ENCODE peak calls at places on chromosomes 6 and 20, in four cellular contexts. H is foreskin fibroblast, K is fibroblast of mammary gland, W is endothelial cell. C is an unnamed sample.

GRCh38 chr20:62305149-62305764 is 2.5 kb downstream of the ADRM1 start:
- DNase-seq in W (no peak), H (no peak), K (no peak), C (no peak)

GRCh38 chr6:7085911-7086310 is 21.9 kb upstream of the RREB1 start:
- DNase-seq in K (peak; percentile 22), H (peak; percentile 47), W (no peak), C (no peak)

GRCh38 chr6:109373762-109374161 is 8.5 kb downstream of the CD164 start:
- DNase-seq in H (no peak), K (peak; percentile 63), W (no peak), C (no peak)

GRCh38 chr6:150898390-150899170 is 33.1 kb downstream of the MTHFD1L start:
- DNase-seq in W (no peak), H (peak; percentile 47), K (peak; percentile 73), C (no peak)

GRCh38 chr6:156348376-156348775 is 428.8 kb upstream of the ARID1B start:
- DNase-seq in W (no peak), K (no peak), H (no peak), C (no peak)

GRCh38 chr6:126351960-126352359 is 12.0 kb downstream of the CENPW start:
- DNase-seq in H (no peak), K (no peak), W (no peak), C (no peak)

GRCh38 chr6:170093276-170093657 is 197.6 kb downstream of the DLL1 start:
- DNase-seq in H (no peak), K (no peak), W (no peak), C (no peak)

GRCh38 chr6:151068761-151069312 is 170.9 kb upstream of the AKAP12 start:
- DNase-seq in H (peak; percentile 70), W (no peak), K (peak; percentile 86), C (no peak)

GRCh38 chr20:60136640-60137411 is 178.6 kb downstream of the CDH26 start:
- DNase-seq in W (no peak), K (no peak), H (no peak), C (no peak)

GRCh38 chr6:20840675-20841074 is 306.4 kb downstream of the CDKAL1 start:
- DNase-seq in W (no peak), K (peak; percentile 69), H (peak; percentile 49), C (no peak)

GRCh38 chr6:104623052-104623690 is 236.5 kb downstream of the HACE1 start:
- DNase-seq in H (no peak), W (peak; percentile 40), K (no peak), C (no peak)

GRCh38 chr6:108883172-108883571 is 35.0 kb downstream of the ARMC2 start:
- DNase-seq in W (no peak), K (no peak), H (no peak), C (no peak)

GRCh38 chr6:14676084-14676483 is 558.5 kb downstream of the CD83 start:
- DNase-seq in K (peak; percentile 89), W (no peak), H (peak; percentile 72), C (no peak)

GRCh38 chr6:126446187-126446696 is 106.3 kb downstream of the CENPW start:
- DNase-seq in H (no peak), W (no peak), K (no peak), C (no peak)

GRCh38 chr20:57696401-57696961 is 13.3 kb downstream of the PMEPA1 start:
- DNase-seq in K (no peak), H (no peak), W (no peak), C (no peak)

GRCh38 chr6:125588268-125588667 is 161.2 kb upstream of the HEY2 start:
- DNase-seq in W (no peak), K (no peak), H (no peak), C (no peak)

GRCh38 chr6:5674723-5675122 is 332.0 kb downstream of the NRN1 start:
- DNase-seq in W (no peak), K (no peak), H (no peak), C (no peak)

GRCh38 chr20:4919047-4919704 is 82.1 kb downstream of the SLC23A2 start:
- DNase-seq in H (no peak), K (no peak), W (no peak), C (no peak)

GRCh38 chr20:38304845-38305447 is 990 bp downstream of the BPI start:
- DNase-seq in K (peak; percentile 44), W (peak; percentile 56), H (peak; percentile 68), C (no peak)

GRCh38 chr20:40633123-40633850 is 55.7 kb downstream of the MAFB start:
- DNase-seq in K (no peak), H (no peak), W (no peak), C (no peak)

GRCh38 chr6:39980839-39981580 is 46.7 kb upstream of the MOCS1 start:
- DNase-seq in K (peak; percentile 62), H (peak; percentile 60), W (peak; percentile 56), C (no peak)

GRCh38 chr6:29603456-29603855 is 18.5 kb downstream of the OR2H2 start:
- DNase-seq in H (no peak), W (no peak), K (no peak), C (no peak)

GRCh38 chr6:33443025-33443424 is 11.4 kb upstream of the ZBTB9 start:
- DNase-seq in K (no peak), H (no peak), W (no peak), C (no peak)

GRCh38 chr6:7264041-7264440 is 49.0 kb downstream of the SSR1 start:
- DNase-seq in K (no peak), W (no peak), H (no peak), C (no peak)

GRCh38 chr6:162817196-162817595 is 89.4 kb downstream of the PACRG start:
- DNase-seq in W (no peak), K (no peak), H (peak; percentile 66), C (no peak)

GRCh38 chr20:16158976-16159286 is 414.3 kb downstream of the KIF16B start:
- DNase-seq in K (no peak), W (no peak), H (no peak), C (no peak)

GRCh38 chr20:3431109-3431508 is 23.6 kb upstream of the DNAAF9 start:
- DNase-seq in H (peak; percentile 23), W (no peak), K (no peak), C (no peak)

GRCh38 chr6:21678990-21679389 is 85.4 kb downstream of the SOX4 start:
- DNase-seq in W (no peak), H (peak; percentile 5), K (peak; percentile 14), C (no peak)

GRCh38 chr6:30283761-30284160 is 43.0 kb upstream of the TRIM39 start:
- DNase-seq in K (no peak), H (no peak), W (no peak), C (no peak)

GRCh38 chr6:30411515-30412207 is 66.7 kb downstream of the RPP21 start:
- DNase-seq in W (peak; percentile 61), K (peak; percentile 51), H (peak; percentile 70), C (peak; percentile 1)

GRCh38 chr6:75501756-75502155 is 8.2 kb upstream of the FILIP1 start:
- DNase-seq in H (no peak), K (no peak), W (no peak), C (no peak)

GRCh38 chr6:75502884-75503283 is 9.3 kb upstream of the FILIP1 start:
- DNase-seq in W (no peak), K (no peak), H (no peak), C (no peak)

GRCh38 chr6:75503291-75503690 is 9.7 kb upstream of the FILIP1 start:
- DNase-seq in H (no peak), K (peak; percentile 15), W (no peak), C (no peak)

GRCh38 chr6:75505426-75505825 is 11.8 kb upstream of the FILIP1 start:
- DNase-seq in W (no peak), H (no peak), K (no peak), C (no peak)

GRCh38 chr6:75504902-75505233 is 11.3 kb upstream of the FILIP1 start:
- DNase-seq in W (no peak), K (peak; percentile 48), H (peak; percentile 67), C (no peak)
- TF ChIP-seq CTCF in W (no peak), K (peak; percentile 38), H (peak; percentile 22), C (peak; percentile 34)

GRCh38 chr6:26563488-26563887 is 25.3 kb downstream of the HMGN4 start:
- DNase-seq in H (no peak), W (no peak), K (no peak), C (no peak)

GRCh38 chr6:26571592-26572296 is 25.0 kb upstream of the ABT1 start:
- DNase-seq in H (peak; percentile 90), K (peak; percentile 89), W (peak; percentile 66), C (peak; percentile 79)

GRCh38 chr6:26570027-26570809 is 26.5 kb upstream of the ABT1 start:
- DNase-seq in H (no peak), K (no peak), W (no peak), C (no peak)

GRCh38 chr6:26569433-26569764 is 27.4 kb upstream of the ABT1 start:
- DNase-seq in W (no peak), H (no peak), K (no peak), C (no peak)

DNA sequence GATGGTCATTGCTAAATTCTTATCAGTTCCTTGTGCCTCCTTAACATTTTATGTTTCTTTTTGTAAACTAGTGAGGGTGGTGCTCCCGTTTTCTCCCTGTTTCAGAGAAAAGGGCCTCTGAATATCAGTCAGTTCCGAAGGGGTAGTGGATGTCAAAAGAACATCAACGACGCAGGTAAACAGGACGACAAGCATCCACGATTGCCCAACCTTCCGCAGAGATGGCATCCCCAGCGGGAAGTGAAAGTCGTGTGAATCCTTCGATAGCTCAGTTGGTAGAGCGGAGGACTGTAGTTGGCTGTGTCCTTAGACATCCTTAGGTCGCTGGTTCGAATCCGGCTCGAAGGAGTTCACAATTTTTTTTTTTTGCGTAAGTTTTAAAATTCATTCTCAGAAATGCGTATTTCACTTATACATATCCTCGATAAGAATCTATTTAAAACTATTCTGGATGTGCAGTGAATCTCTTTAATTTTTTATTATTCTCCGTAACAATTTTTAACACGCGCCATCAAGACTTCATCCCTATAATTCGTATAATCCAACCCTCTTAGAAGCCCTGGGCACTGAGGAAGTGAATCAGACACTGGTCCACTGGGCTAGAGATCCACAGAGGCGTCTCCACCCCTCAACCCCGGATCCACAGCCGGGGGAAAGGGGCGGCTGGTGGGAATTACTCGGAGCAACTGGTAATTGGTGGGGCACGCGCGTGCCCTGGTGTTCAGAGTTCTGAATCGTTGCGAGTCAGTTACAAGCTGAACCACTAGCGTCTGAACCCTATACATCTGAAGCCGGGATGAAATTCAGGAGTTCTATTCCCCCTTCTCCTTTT is 27.9 kb upstream of the ABT1 start:
- DNase-seq in H (peak; percentile 91), W (peak; percentile 96), K (peak; percentile 93), C (peak; percentile 87)
- TF ChIP-seq CTCF in H (peak; percentile 29), W (no peak), K (peak; percentile 38), C (peak; percentile 26)

GRCh38 chr20:1800777-1801176 is 94.4 kb upstream of the SIRPA start:
- DNase-seq in K (peak; percentile 55), W (no peak), H (peak; percentile 65), C (no peak)
- TF ChIP-seq CTCF in K (peak; percentile 57), W (peak; percentile 46), H (peak; percentile 54), C (peak; percentile 36)

GRCh38 chr6:148969679-148970078 is 222.8 kb downstream of the UST start:
- DNase-seq in W (no peak), H (no peak), K (peak; percentile 60), C (peak; percentile 94)

GRCh38 chr6:148972481-148972880 is 225.7 kb downstream of the UST start:
- DNase-seq in K (peak; percentile 11), W (peak; percentile 51), H (peak; percentile 43), C (no peak)

GRCh38 chr6:148971027-148971927 is 224.4 kb downstream of the UST start:
- DNase-seq in H (peak; percentile 25), W (no peak), K (peak; percentile 42), C (no peak)

GRCh38 chr6:148974351-148974750 is 227.5 kb downstream of the UST start:
- DNase-seq in W (no peak), H (no peak), K (no peak), C (no peak)

GRCh38 chr6:148973809-148974208 is 227.0 kb downstream of the UST start:
- DNase-seq in W (no peak), H (peak; percentile 74), K (peak; percentile 59), C (no peak)
- TF ChIP-seq CTCF in W (peak; percentile 51), H (peak; percentile 61), K (peak; percentile 68), C (peak; percentile 71)